ENCODE peak calls at places on chromosome 21, in four cellular contexts. One of them, this sample, is unnamed.

GRCh38 chr21:38258803-38259485 is 2.2 kb downstream of the KCNJ15 start:
- DNase-seq in H54: no peak
- DNase-seq in amniotic stem cell: peak
- DNase-seq in right lobe of liver: no peak
- DNase-seq in this sample: no peak

GRCh38 chr21:18069875-18070274 is 174.8 kb upstream of the CHODL start:
- DNase-seq in H54: no peak
- DNase-seq in amniotic stem cell: no peak
- DNase-seq in right lobe of liver: no peak
- DNase-seq in this sample: no peak

GRCh38 chr21:44510508-44511218 is 29.3 kb downstream of the KRTAP10-1 start:
- DNase-seq in H54: peak
- DNase-seq in amniotic stem cell: peak
- DNase-seq in right lobe of liver: peak
- DNase-seq in this sample: no peak

GRCh38 chr21:36321325-36322082 is 1.5 kb downstream of the MORC3 start:
- DNase-seq in H54: no peak
- DNase-seq in amniotic stem cell: no peak
- DNase-seq in right lobe of liver: no peak
- DNase-seq in this sample: no peak

GRCh38 chr21:46227811-46228344 is 696 bp downstream of the LSS start:
- DNase-seq in H54: no peak
- DNase-seq in amniotic stem cell: no peak
- DNase-seq in right lobe of liver: no peak
- DNase-seq in this sample: no peak

GRCh38 chr21:46125846-46126301 is 28.0 kb downstream of the COL6A2 start:
- DNase-seq in H54: no peak
- DNase-seq in amniotic stem cell: no peak
- DNase-seq in right lobe of liver: peak
- DNase-seq in this sample: no peak

GRCh38 chr21:41783476-41784150 is 16.8 kb upstream of the RIPK4 start:
- DNase-seq in H54: peak
- DNase-seq in amniotic stem cell: no peak
- DNase-seq in right lobe of liver: no peak
- DNase-seq in this sample: no peak

GRCh38 chr21:36021251-36021837 is 39.0 kb downstream of the SETD4 start:
- DNase-seq in H54: no peak
- DNase-seq in amniotic stem cell: no peak
- DNase-seq in right lobe of liver: no peak
- DNase-seq in this sample: no peak

GRCh38 chr21:41956926-41957729 is 3.3 kb upstream of the C2CD2 start:
- DNase-seq in H54: peak
- DNase-seq in amniotic stem cell: peak
- DNase-seq in right lobe of liver: no peak
- DNase-seq in this sample: no peak

GRCh38 chr21:21740207-21740606 is 742.0 kb downstream of the NCAM2 start:
- DNase-seq in H54: no peak
- DNase-seq in amniotic stem cell: no peak
- DNase-seq in right lobe of liver: no peak
- DNase-seq in this sample: no peak

GRCh38 chr21:14405225-14405624 is 22.3 kb upstream of the HSPA13 start:
- DNase-seq in H54: no peak
- DNase-seq in amniotic stem cell: no peak
- DNase-seq in right lobe of liver: no peak
- DNase-seq in this sample: no peak

GRCh38 chr21:43355925-43356289 is 71.0 kb downstream of the SIK1 start:
- DNase-seq in H54: no peak
- DNase-seq in amniotic stem cell: no peak
- DNase-seq in right lobe of liver: no peak
- DNase-seq in this sample: no peak

GRCh38 chr21:33703750-33704606 is 61.7 kb downstream of the ITSN1 start:
- DNase-seq in H54: no peak
- DNase-seq in amniotic stem cell: no peak
- DNase-seq in right lobe of liver: no peak
- DNase-seq in this sample: no peak

GRCh38 chr21:42698730-42699129 is 45.3 kb downstream of the PDE9A start:
- DNase-seq in H54: no peak
- DNase-seq in amniotic stem cell: no peak
- DNase-seq in right lobe of liver: no peak
- DNase-seq in this sample: no peak

GRCh38 chr21:34836103-34836932 is 167.5 kb downstream of the CLIC6 start:
- DNase-seq in H54: peak
- DNase-seq in amniotic stem cell: peak
- DNase-seq in right lobe of liver: peak
- DNase-seq in this sample: peak

GRCh38 chr21:42474043-42474831 is 21.8 kb downstream of the RSPH1 start:
- DNase-seq in H54: peak
- DNase-seq in amniotic stem cell: no peak
- DNase-seq in right lobe of liver: peak
- DNase-seq in this sample: no peak

GRCh38 chr21:44802396-44803153 is 955 bp upstream of the UBE2G2 start:
- DNase-seq in H54: peak
- DNase-seq in amniotic stem cell: no peak
- DNase-seq in right lobe of liver: no peak
- DNase-seq in this sample: no peak

GRCh38 chr21:45530423-45531113 is 11.7 kb downstream of the SLC19A1 start:
- DNase-seq in H54: no peak
- DNase-seq in amniotic stem cell: no peak
- DNase-seq in right lobe of liver: peak
- DNase-seq in this sample: no peak

GRCh38 chr21:42120056-42120903 is 49.2 kb downstream of the UMODL1 start:
- DNase-seq in H54: no peak
- DNase-seq in amniotic stem cell: no peak
- DNase-seq in right lobe of liver: no peak
- DNase-seq in this sample: no peak

GRCh38 chr21:44454747-44455523 is at the start of gene LRRC3:
- DNase-seq in H54: no peak
- DNase-seq in amniotic stem cell: peak
- DNase-seq in right lobe of liver: peak
- DNase-seq in this sample: no peak

GRCh38 chr21:33362044-33362555 is 37.3 kb downstream of the IFNAR1 start:
- DNase-seq in H54: no peak
- DNase-seq in amniotic stem cell: no peak
- DNase-seq in right lobe of liver: no peak
- DNase-seq in this sample: no peak

GRCh38 chr21:15797577-15798363 is 68.0 kb downstream of the USP25 start:
- DNase-seq in H54: no peak
- DNase-seq in amniotic stem cell: no peak
- DNase-seq in right lobe of liver: no peak
- DNase-seq in this sample: no peak

GRCh38 chr21:45852886-45853400 is 128.6 kb upstream of the COL6A1 start:
- DNase-seq in H54: no peak
- DNase-seq in amniotic stem cell: no peak
- DNase-seq in right lobe of liver: no peak
- DNase-seq in this sample: no peak

GRCh38 chr21:25953659-25954058 is 216.9 kb downstream of the APP start:
- DNase-seq in H54: no peak
- DNase-seq in amniotic stem cell: no peak
- DNase-seq in right lobe of liver: no peak
- DNase-seq in this sample: no peak

GRCh38 chr21:14452031-14452778 is 69.3 kb upstream of the HSPA13 start:
- DNase-seq in H54: no peak
- DNase-seq in amniotic stem cell: no peak
- DNase-seq in right lobe of liver: no peak
- DNase-seq in this sample: no peak

GRCh38 chr21:18908641-18909040 is 505.1 kb upstream of the TMPRSS15 start:
- DNase-seq in H54: no peak
- DNase-seq in amniotic stem cell: no peak
- DNase-seq in right lobe of liver: no peak
- DNase-seq in this sample: no peak

GRCh38 chr21:40165671-40166070 is 298.4 kb downstream of the PCP4 start:
- DNase-seq in H54: no peak
- DNase-seq in amniotic stem cell: no peak
- DNase-seq in right lobe of liver: no peak
- DNase-seq in this sample: no peak

GRCh38 chr21:36705679-36706481 is 7.0 kb downstream of the SIM2 start:
- DNase-seq in H54: no peak
- DNase-seq in amniotic stem cell: no peak
- DNase-seq in right lobe of liver: peak
- DNase-seq in this sample: no peak

GRCh38 chr21:29164330-29164942 is 34.0 kb downstream of the MAP3K7CL start:
- DNase-seq in H54: no peak
- DNase-seq in amniotic stem cell: peak
- DNase-seq in right lobe of liver: no peak
- DNase-seq in this sample: no peak

GRCh38 chr21:35044770-35045538 is 4.1 kb downstream of the RUNX1 start:
- DNase-seq in H54: no peak
- DNase-seq in amniotic stem cell: no peak
- DNase-seq in right lobe of liver: no peak
- DNase-seq in this sample: no peak

GRCh38 chr21:41186763-41187536 is 19.0 kb downstream of the BACE2 start:
- DNase-seq in H54: no peak
- DNase-seq in amniotic stem cell: no peak
- DNase-seq in right lobe of liver: no peak
- DNase-seq in this sample: no peak

GRCh38 chr21:14120091-14120734 is 90.5 kb downstream of the LIPI start:
- DNase-seq in H54: peak
- DNase-seq in amniotic stem cell: no peak
- DNase-seq in right lobe of liver: peak
- DNase-seq in this sample: no peak

GRCh38 chr21:34302496-34302895 is 61.3 kb upstream of the KCNE2 start:
- DNase-seq in H54: no peak
- DNase-seq in amniotic stem cell: no peak
- DNase-seq in right lobe of liver: no peak
- DNase-seq in this sample: no peak

GRCh38 chr21:31326478-31327247 is 17.4 kb downstream of the TIAM1 start:
- DNase-seq in H54: no peak
- DNase-seq in amniotic stem cell: no peak
- DNase-seq in right lobe of liver: no peak
- DNase-seq in this sample: no peak

This sample was measured in glomerular endothelial cell.